ENCODE peak calls at places on chromosomes 12 and 14, in four cellular contexts. Q, B, V and S are unnamed samples.

GRCh38 chr12:125312471-125312870 is 247.2 kb downstream of the AACS start:
- DNase-seq in Q (no peak), B (no peak), V (no peak), S (no peak)

GRCh38 chr12:43957732-43958131 is 121.9 kb downstream of the TMEM117 start:
- DNase-seq in V (peak), B (peak), Q (peak), S (peak)

GRCh38 chr14:36570065-36570464 is 12.3 kb downstream of the NKX2-8 start:
- DNase-seq in V (no peak), B (no peak), Q (no peak), S (no peak)

GRCh38 chr14:99460793-99461192 is 19.9 kb downstream of the SETD3 start:
- DNase-seq in Q (no peak), B (peak), V (no peak), S (no peak)

GRCh38 chr14:89807905-89808304 is 146.6 kb downstream of the EFCAB11 start:
- DNase-seq in V (no peak), Q (no peak), B (no peak), S (no peak)

GRCh38 chr14:64095620-64096019 is 198.6 kb downstream of the ESR2 start:
- DNase-seq in B (no peak), V (no peak), Q (no peak), S (no peak)

GRCh38 chr12:3480744-3481143 is 10.3 kb upstream of the PRMT8 start:
- DNase-seq in V (no peak), Q (no peak), B (no peak), S (no peak)

GRCh38 chr12:92408072-92408900 is 262.6 kb upstream of the BTG1 start:
- DNase-seq in Q (peak), V (no peak), B (peak), S (peak)

GRCh38 chr14:52080817-52081755 is 12.2 kb upstream of the NID2 start:
- DNase-seq in B (no peak), Q (peak), V (no peak), S (peak)

GRCh38 chr12:108664338-108665258 is 30.9 kb upstream of the SELPLG start:
- DNase-seq in B (peak), V (peak), Q (peak), S (peak)

GRCh38 chr12:26821212-26821701 is 11.7 kb downstream of the ITPR2 start:
- DNase-seq in B (no peak), Q (no peak), V (no peak), S (no peak)

GRCh38 chr12:131608740-131609665 is 101.9 kb upstream of the SFSWAP start:
- DNase-seq in V (no peak), Q (peak), B (peak), S (peak)

GRCh38 chr12:90102957-90103652 is 394.5 kb upstream of the ATP2B1 start:
- DNase-seq in B (peak), Q (peak), V (peak), S (peak)

GRCh38 chr12:26251600-26251999 is 56.2 kb downstream of the SSPN start:
- DNase-seq in V (no peak), Q (no peak), B (no peak), S (no peak)

GRCh38 chr14:85235868-85236267 is 294.1 kb upstream of the FLRT2 start:
- DNase-seq in B (no peak), V (no peak), Q (no peak), S (no peak)

GRCh38 chr12:55970775-55971174 is 3.1 kb upstream of the RAB5B start:
- DNase-seq in V (no peak), Q (no peak), B (no peak), S (no peak)

GRCh38 chr12:132602578-132603239 is 7.7 kb downstream of the LRCOL1 start:
- DNase-seq in Q (no peak), V (no peak), B (no peak), S (no peak)

GRCh38 chr12:39805651-39806050 is 186.0 kb upstream of the ABCD2 start:
- DNase-seq in B (no peak), V (no peak), Q (no peak), S (no peak)

GRCh38 chr12:72230589-72230988 is 41.6 kb upstream of the TRHDE start:
- DNase-seq in V (no peak), Q (no peak), B (no peak), S (no peak)

GRCh38 chr14:52399886-52400599 is 85.9 kb downstream of the PTGER2 start:
- DNase-seq in B (no peak), Q (no peak), V (no peak), S (no peak)

GRCh38 chr12:27193106-27193505 is 51.0 kb upstream of the STK38L start:
- DNase-seq in V (no peak), B (no peak), Q (no peak), S (no peak)

GRCh38 chr12:99984271-99985128 is at the start of gene ANKS1B:
- DNase-seq in V (no peak), Q (peak), B (peak), S (no peak)

GRCh38 chr12:53983580-53984572 is 1.1 kb upstream of the HOXC10 start:
- DNase-seq in B (no peak), V (no peak), Q (no peak), S (no peak)

GRCh38 chr12:47977046-47977771 is 13.8 kb downstream of the TMEM106C start:
- DNase-seq in Q (no peak), B (no peak), V (no peak), S (no peak)

GRCh38 chr12:16520328-16520727 is 85.6 kb downstream of the LMO3 start:
- DNase-seq in V (no peak), B (no peak), Q (peak), S (no peak)

GRCh38 chr12:99059824-99060526 is 414.9 kb downstream of the APAF1 start:
- DNase-seq in Q (no peak), B (no peak), V (no peak), S (no peak)

GRCh38 chr12:98371419-98371818 is 144.0 kb upstream of the TMPO start:
- DNase-seq in B (peak), Q (no peak), V (no peak), S (no peak)

GRCh38 chr12:87656311-87656710 is 372.9 kb downstream of the C12orf50 start:
- DNase-seq in Q (no peak), V (no peak), B (no peak), S (no peak)

GRCh38 chr12:87661770-87662402 is 367.3 kb downstream of the C12orf50 start:
- DNase-seq in B (no peak), Q (peak), V (no peak), S (no peak)

DNA sequence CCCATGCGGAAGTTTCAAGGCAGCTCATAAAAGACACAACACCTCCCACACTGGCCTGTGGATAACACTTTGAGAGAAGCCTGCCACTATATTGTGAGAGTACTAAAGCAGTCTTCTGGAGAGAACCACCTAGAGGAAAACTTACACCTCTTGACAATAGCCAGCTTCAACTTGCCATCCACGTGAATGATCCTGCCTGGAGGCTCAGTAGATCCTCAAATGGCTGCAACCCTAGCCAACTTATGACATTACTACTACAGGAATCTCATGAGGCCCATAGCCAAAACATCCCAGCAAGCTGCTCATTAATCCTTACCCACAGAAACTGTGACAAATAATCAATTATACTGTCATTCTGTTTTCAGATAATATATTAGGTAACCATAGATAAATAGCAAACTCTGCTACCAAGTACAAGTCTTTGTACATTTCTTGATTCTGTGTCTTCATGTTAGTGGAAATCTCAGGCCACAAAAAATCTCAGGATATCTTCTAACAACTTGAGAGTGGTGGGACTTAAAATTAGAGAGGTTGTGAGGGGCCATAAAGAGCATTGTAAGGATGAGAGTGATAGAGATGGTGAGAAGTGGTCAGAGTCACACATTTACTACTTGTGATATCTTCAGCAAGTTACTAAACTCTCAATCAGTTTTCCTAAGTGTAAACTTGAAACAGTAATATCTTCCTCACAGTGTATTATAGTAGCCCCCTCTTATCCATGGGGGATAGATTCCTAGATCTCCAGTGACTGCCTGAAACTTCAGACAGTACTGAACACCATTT is 368.0 kb downstream of the C12orf50 start:
- DNase-seq in B (no peak), Q (no peak), V (no peak), S (no peak)
- H3K4me3 ChIP-seq in B (no peak), Q (peak), V (no peak), S (no peak)

GRCh38 chr12:120495723-120496352 is at the start of gene DYNLL1:
- DNase-seq in B (peak), Q (peak), V (peak), S (peak)

GRCh38 chr12:120497524-120498150 is 1.7 kb downstream of the DYNLL1 start:
- DNase-seq in V (no peak), B (no peak), Q (no peak), S (no peak)

GRCh38 chr12:120495189-120495722 is 657 bp upstream of the DYNLL1 start:
- DNase-seq in B (peak), Q (no peak), V (no peak), S (no peak)

GRCh38 chr12:120498870-120499515 is 3.1 kb downstream of the DYNLL1 start:
- DNase-seq in B (no peak), V (no peak), Q (no peak), S (no peak)

GRCh38 chr12:120496353-120497340 is 734 bp downstream of the DYNLL1 start:
- DNase-seq in V (no peak), B (peak), Q (peak), S (no peak)
- TF ChIP-seq MYC in V (no peak), B (no peak), Q (no peak), S (no peak)

DNA sequence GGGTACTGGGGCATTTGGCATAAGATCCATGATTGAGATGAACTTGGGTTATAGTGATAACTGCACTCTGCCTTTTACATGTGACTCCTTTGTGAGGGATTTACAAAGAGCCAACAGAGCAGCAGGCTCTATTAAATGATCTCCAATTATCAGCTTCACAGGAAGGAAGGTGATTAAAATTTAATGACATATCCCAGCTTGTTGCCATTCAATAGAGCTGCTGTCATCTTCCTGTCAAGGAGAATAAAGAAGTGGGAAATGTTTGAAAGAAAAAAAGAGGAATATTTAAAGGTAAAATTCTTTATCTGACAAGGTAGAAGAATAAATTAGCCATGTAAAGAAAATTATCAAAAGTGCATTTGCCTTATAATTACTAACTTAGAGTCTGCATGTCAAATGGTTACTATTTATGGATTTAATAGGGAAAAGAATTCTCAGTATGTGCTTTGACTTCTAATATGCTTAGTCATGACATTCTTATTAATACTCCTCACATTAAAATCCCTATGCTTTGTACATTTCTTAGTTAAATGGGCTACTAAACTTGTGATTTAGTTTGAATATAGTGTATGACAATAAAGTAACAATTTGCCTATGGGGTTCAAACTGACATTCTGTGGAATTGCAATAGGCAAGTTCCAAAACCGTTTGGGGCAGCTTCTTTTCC is 361.7 kb upstream of the TMTC1 start:
- DNase-seq in B (no peak), Q (no peak), V (no peak), S (no peak)
- TF ChIP-seq EP300 in B (no peak), Q (no peak), V (no peak), S (no peak)

GRCh38 chr14:29926701-29927595 is 699 bp downstream of the PRKD1 start:
- DNase-seq in V (no peak), B (no peak), Q (peak), S (peak)

GRCh38 chr14:29926228-29926627 is 1.4 kb downstream of the PRKD1 start:
- DNase-seq in Q (no peak), B (no peak), V (no peak), S (no peak)

GRCh38 chr14:29927596-29928341 is at the start of gene PRKD1:
- DNase-seq in V (no peak), B (peak), Q (peak), S (peak)

GRCh38 chr14:29925106-29925722 is 2.4 kb downstream of the PRKD1 start:
- DNase-seq in V (no peak), B (no peak), Q (no peak), S (no peak)

GRCh38 chr14:29925736-29926135 is 1.9 kb downstream of the PRKD1 start:
- DNase-seq in Q (no peak), B (no peak), V (no peak), S (no peak)
- H3K4me3 ChIP-seq in Q (no peak), B (no peak), V (no peak), S (no peak)

GRCh38 chr12:96336489-96336888 is 63.8 kb downstream of the CDK17 start:
- DNase-seq in B (no peak), V (no peak), Q (no peak), S (no peak)
- TF ChIP-seq MYC in B (no peak), V (no peak), Q (no peak), S (no peak)

DNA sequence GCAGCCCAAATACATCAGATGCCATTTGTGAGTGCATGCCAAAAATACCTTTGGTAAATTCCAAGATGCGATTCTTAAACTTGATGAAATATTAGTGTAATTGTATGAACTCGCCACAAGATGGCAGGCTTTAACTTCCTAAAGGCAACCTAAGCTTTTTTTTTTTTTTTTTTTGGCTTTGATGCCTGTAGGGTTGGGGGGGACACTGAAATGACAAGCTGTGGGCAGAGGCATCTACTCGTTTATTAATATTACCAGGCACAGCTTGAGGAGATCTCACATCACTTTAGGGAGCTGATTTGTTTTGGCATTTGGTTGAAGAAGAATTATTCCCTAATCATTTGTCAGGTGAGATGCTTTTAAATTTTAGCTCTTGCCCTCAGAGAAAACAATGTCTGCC is 126.7 kb upstream of the CCDC196 start:
- DNase-seq in B (peak), Q (peak), V (peak), S (peak)
- TF ChIP-seq EP300 in B (no peak), Q (no peak), V (no peak), S (no peak)

GRCh38 chr12:65189028-65189718 is 19.8 kb downstream of the LEMD3 start:
- DNase-seq in V (no peak), B (no peak), Q (no peak), S (no peak)

GRCh38 chr12:65184176-65184857 is 14.9 kb downstream of the LEMD3 start:
- DNase-seq in B (no peak), Q (no peak), V (no peak), S (no peak)

GRCh38 chr12:65187665-65188064 is 18.3 kb downstream of the LEMD3 start:
- DNase-seq in Q (no peak), V (no peak), B (no peak), S (no peak)

GRCh38 chr12:65184858-65185229 is 15.5 kb downstream of the LEMD3 start:
- DNase-seq in V (no peak), B (no peak), Q (no peak), S (no peak)

GRCh38 chr12:65188179-65188709 is 18.9 kb downstream of the LEMD3 start:
- DNase-seq in B (no peak), V (no peak), Q (no peak), S (no peak)
- H3K4me3 ChIP-seq in B (no peak), V (peak), Q (no peak), S (no peak)

GRCh38 chr14:71328954-71329353 is 421.7 kb downstream of the PCNX1 start:
- DNase-seq in Q (no peak), V (no peak), B (no peak), S (no peak)

GRCh38 chr14:71333705-71334104 is 426.4 kb downstream of the PCNX1 start:
- DNase-seq in B (no peak), V (no peak), Q (no peak), S (no peak)

GRCh38 chr14:71331393-71331792 is 424.1 kb downstream of the PCNX1 start:
- DNase-seq in Q (no peak), B (no peak), V (no peak), S (no peak)

GRCh38 chr14:71336488-71337192 is 429.4 kb downstream of the PCNX1 start:
- DNase-seq in B (no peak), V (no peak), Q (no peak), S (peak)

GRCh38 chr14:71332476-71332875 is 425.2 kb downstream of the PCNX1 start:
- DNase-seq in B (no peak), V (no peak), Q (no peak), S (no peak)
- TF ChIP-seq MYC in B (no peak), V (no peak), Q (no peak), S (no peak)

DNA sequence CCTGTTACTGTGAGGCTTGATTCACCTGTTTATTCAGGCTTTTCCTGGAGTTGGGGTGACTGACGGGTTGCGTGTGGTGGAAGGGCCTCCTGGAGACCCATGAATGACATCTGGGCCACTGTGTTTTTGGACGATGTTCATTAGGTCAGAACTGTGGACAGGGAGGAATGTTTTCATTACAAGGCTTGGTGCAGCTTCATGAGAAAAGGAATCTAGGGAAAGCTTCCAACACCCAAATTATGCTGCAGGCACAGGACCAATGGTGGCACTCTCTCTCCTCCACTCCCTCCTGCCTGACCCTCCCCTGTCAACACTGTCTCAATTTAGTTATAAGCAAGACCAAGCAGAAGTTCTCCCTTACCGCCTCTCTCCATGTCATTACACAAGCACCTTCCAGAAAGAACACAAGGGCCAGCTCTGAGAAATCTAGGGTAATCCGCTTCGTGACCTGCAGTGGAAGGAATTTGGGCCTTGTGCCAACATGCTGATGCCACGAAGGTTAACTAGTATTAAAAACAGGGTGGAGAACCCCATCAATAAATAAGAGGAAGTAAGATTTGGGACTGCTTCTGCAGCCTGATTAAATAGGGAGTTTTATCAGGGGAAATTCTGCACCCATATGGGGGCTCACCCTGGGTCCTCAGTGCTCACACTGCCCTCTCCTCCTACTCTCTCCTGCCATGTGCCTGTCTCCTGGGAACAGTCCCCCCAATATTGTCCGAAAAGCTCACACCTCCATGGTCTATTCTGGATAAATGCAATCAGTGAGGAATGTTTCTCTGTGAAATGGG is 200.3 kb downstream of the KTN1 start:
- DNase-seq in V (no peak), B (no peak), Q (peak), S (no peak)
- TF ChIP-seq EP300 in V (no peak), B (no peak), Q (no peak), S (no peak)

GRCh38 chr12:2354151-2354991 is 301.6 kb downstream of the CACNA1C start:
- DNase-seq in B (no peak), Q (no peak), V (no peak), S (no peak)
- H3K4me3 ChIP-seq in B (no peak), Q (no peak), V (no peak), S (no peak)